ENCODE peak calls at places on chromosomes 3 and 15, in ten cellular contexts. H, D, W, V, Z, E, I, J, R and T are unnamed samples.

GRCh38 chr3:79380581-79380980 is 387.2 kb downstream of the ROBO1 start:
- DNase-seq in H (no peak), D (no peak), W (no peak), V (no peak), Z (no peak), E (no peak), I (no peak), J (no peak), R (no peak), T (no peak)

GRCh38 chr3:126567696-126568438 is 9.1 kb upstream of the C3orf22 start:
- DNase-seq in H (no peak), D (no peak), W (no peak), V (no peak), Z (peak), E (peak), I (no peak), J (no peak), R (no peak), T (no peak)

GRCh38 chr15:67181221-67181639 is 73.2 kb downstream of the AAGAB start:
- DNase-seq in H (no peak), D (no peak), W (no peak), V (no peak), Z (no peak), E (no peak), I (no peak), J (no peak), R (no peak), T (no peak)

GRCh38 chr3:126208618-126209256 is 28.4 kb upstream of the ALDH1L1 start:
- DNase-seq in H (no peak), D (no peak), W (no peak), V (peak), Z (peak), E (no peak), I (no peak), J (peak), R (no peak), T (no peak)

GRCh38 chr3:102163039-102163817 is 271.6 kb upstream of the ZPLD1 start:
- DNase-seq in H (no peak), D (no peak), W (no peak), V (no peak), Z (no peak), E (no peak), I (no peak), J (peak), R (no peak), T (no peak)

GRCh38 chr15:56871180-56871579 is 47.3 kb upstream of the TCF12 start:
- DNase-seq in H (no peak), D (no peak), W (no peak), V (no peak), Z (peak), E (no peak), I (no peak), J (peak), R (no peak), T (no peak)

GRCh38 chr3:64291345-64291744 is 66.1 kb upstream of the PRICKLE2 start:
- DNase-seq in H (no peak), D (no peak), W (no peak), V (no peak), Z (peak), E (no peak), I (no peak), J (peak), R (no peak), T (no peak)

GRCh38 chr15:70171224-70171886 is 73.6 kb upstream of the TLE3 start:
- DNase-seq in H (no peak), D (no peak), W (no peak), V (no peak), Z (no peak), E (no peak), I (no peak), J (no peak), R (no peak), T (no peak)

GRCh38 chr15:22838292-22839042 is at the start of gene NIPA2:
- DNase-seq in H (peak), D (peak), W (peak), V (peak), Z (peak), E (peak), I (peak), J (peak), R (peak), T (peak)

GRCh38 chr3:12230406-12230805 is 58.5 kb upstream of the PPARG start:
- DNase-seq in H (no peak), D (no peak), W (no peak), V (no peak), Z (no peak), E (no peak), I (no peak), J (peak), R (no peak), T (no peak)

GRCh38 chr15:79832358-79832757 is 64.5 kb downstream of the MTHFS start:
- DNase-seq in H (no peak), D (no peak), W (no peak), V (no peak), Z (no peak), E (no peak), I (no peak), J (no peak), R (no peak), T (no peak)

GRCh38 chr15:90463381-90463780 is 66.3 kb upstream of the CRTC3 start:
- DNase-seq in H (no peak), D (no peak), W (no peak), V (no peak), Z (peak), E (peak), I (no peak), J (peak), R (no peak), T (peak)

GRCh38 chr3:13698498-13698897 is 149.6 kb downstream of the FBLN2 start:
- DNase-seq in H (no peak), D (no peak), W (no peak), V (no peak), Z (no peak), E (no peak), I (no peak), J (no peak), R (no peak), T (no peak)

GRCh38 chr3:168981396-168981795 is 682.1 kb downstream of the MECOM start:
- DNase-seq in H (no peak), D (no peak), W (no peak), V (no peak), Z (no peak), E (no peak), I (no peak), J (peak), R (no peak), T (no peak)

GRCh38 chr3:67376416-67376815 is 278.0 kb downstream of the SUCLG2 start:
- DNase-seq in H (no peak), D (no peak), W (no peak), V (no peak), Z (no peak), E (no peak), I (no peak), J (no peak), R (no peak), T (no peak)

GRCh38 chr3:112043621-112044201 is 9.2 kb downstream of the TMPRSS7 start:
- DNase-seq in H (peak), D (no peak), W (peak), V (peak), Z (peak), E (peak), I (peak), J (peak), R (peak), T (peak)

GRCh38 chr15:77975332-77976119 is 102.0 kb downstream of the TBC1D2B start:
- DNase-seq in H (no peak), D (no peak), W (no peak), V (peak), Z (no peak), E (peak), I (no peak), J (no peak), R (no peak), T (no peak)

GRCh38 chr3:135393159-135393558 is 572.4 kb upstream of the PPP2R3A start:
- DNase-seq in H (no peak), D (no peak), W (no peak), V (no peak), Z (no peak), E (no peak), I (no peak), J (no peak), R (no peak), T (no peak)

GRCh38 chr3:24139463-24140412 is 194.7 kb downstream of the NR1D2 start:
- DNase-seq in H (no peak), D (no peak), W (no peak), V (no peak), Z (no peak), E (no peak), I (no peak), J (no peak), R (no peak), T (no peak)

GRCh38 chr15:50675524-50676144 is 11.0 kb downstream of the TRPM7 start:
- DNase-seq in H (no peak), D (no peak), W (no peak), V (peak), Z (peak), E (no peak), I (no peak), J (peak), R (peak), T (peak)

GRCh38 chr3:82130056-82130455 is 368.6 kb upstream of the GBE1 start:
- DNase-seq in H (no peak), D (no peak), W (no peak), V (no peak), Z (no peak), E (no peak), I (no peak), J (no peak), R (no peak), T (peak)

GRCh38 chr3:31442755-31443154 is 90.0 kb upstream of the STT3B start:
- DNase-seq in H (no peak), D (no peak), W (no peak), V (no peak), Z (no peak), E (no peak), I (no peak), J (no peak), R (no peak), T (peak)

GRCh38 chr3:120368172-120368571 is 19.0 kb upstream of the LRRC58 start:
- DNase-seq in H (no peak), D (no peak), W (no peak), V (no peak), Z (no peak), E (no peak), I (no peak), J (no peak), R (no peak), T (no peak)

GRCh38 chr15:66936115-66936863 is 129.1 kb upstream of the SMAD3 start:
- DNase-seq in H (no peak), D (no peak), W (no peak), V (peak), Z (peak), E (no peak), I (no peak), J (no peak), R (no peak), T (no peak)

GRCh38 chr3:24202071-24202470 is 257.0 kb downstream of the NR1D2 start:
- DNase-seq in H (no peak), D (no peak), W (no peak), V (no peak), Z (peak), E (no peak), I (no peak), J (no peak), R (no peak), T (no peak)

GRCh38 chr3:125431391-125431790 is 56.3 kb upstream of the ZNF148 start:
- DNase-seq in H (no peak), D (no peak), W (no peak), V (no peak), Z (peak), E (no peak), I (no peak), J (no peak), R (no peak), T (no peak)

GRCh38 chr3:185486371-185486770 is 12.5 kb downstream of the TMEM41A start:
- DNase-seq in H (no peak), D (no peak), W (no peak), V (no peak), Z (no peak), E (no peak), I (no peak), J (no peak), R (no peak), T (no peak)

GRCh38 chr15:42131826-42132806 is 24.3 kb downstream of the PLA2G4F start:
- DNase-seq in H (no peak), D (no peak), W (no peak), V (no peak), Z (no peak), E (no peak), I (no peak), J (no peak), R (no peak), T (no peak)

GRCh38 chr15:89138999-89139612 is 50.9 kb downstream of the ABHD2 start:
- DNase-seq in H (no peak), D (no peak), W (no peak), V (no peak), Z (no peak), E (no peak), I (no peak), J (no peak), R (no peak), T (no peak)

GRCh38 chr3:129195731-129196256 is 12.1 kb upstream of the CNBP start:
- DNase-seq in H (no peak), D (no peak), W (no peak), V (no peak), Z (peak), E (no peak), I (no peak), J (peak), R (no peak), T (no peak)

GRCh38 chr3:8746780-8747345 is 13.3 kb downstream of the CAV3 start:
- DNase-seq in H (no peak), D (no peak), W (no peak), V (no peak), Z (no peak), E (no peak), I (no peak), J (no peak), R (no peak), T (no peak)

GRCh38 chr3:32910954-32911353 is 40.5 kb upstream of the CCR4 start:
- DNase-seq in H (no peak), D (no peak), W (no peak), V (no peak), Z (no peak), E (no peak), I (no peak), J (peak), R (no peak), T (no peak)

GRCh38 chr15:87578776-87579175 is 677.8 kb downstream of the NTRK3 start:
- DNase-seq in H (no peak), D (no peak), W (no peak), V (no peak), Z (no peak), E (no peak), I (no peak), J (no peak), R (no peak), T (no peak)

GRCh38 chr3:193236990-193237389 is 4.0 kb upstream of the PLAAT1 start:
- DNase-seq in H (no peak), D (no peak), W (no peak), V (peak), Z (no peak), E (no peak), I (no peak), J (no peak), R (no peak), T (no peak)